ENCODE peak calls at places on chromosomes 11 and 22, in six cellular contexts. One of them, this sample, is unnamed.

GRCh38 chr11:94658386-94658785 is 91.2 kb downstream of the PIWIL4 start:
- DNase-seq in AG04450: no peak
- DNase-seq in stimulated activated CD8-positive, alpha-beta memory T cell treated with anti-CD3 and anti-CD28 coated beads, Interleukin-7, amount 100 ng/mL, for 1 hour: no peak
- DNase-seq in naive B cell: no peak
- DNase-seq in stimulated activated naive CD4-positive, alpha-beta T cell treated with Interleukin-2 at 50 U/mL for 16 hours: no peak
- DNase-seq in AML-193: no peak
- DNase-seq in this sample: no peak

GRCh38 chr11:120554771-120555432 is 43.4 kb downstream of the GRIK4 start:
- DNase-seq in stimulated activated naive CD4-positive, alpha-beta T cell treated with Interleukin-2 at 50 U/mL for 16 hours: no peak
- DNase-seq in stimulated activated CD8-positive, alpha-beta memory T cell treated with anti-CD3 and anti-CD28 coated beads, Interleukin-7, amount 100 ng/mL, for 1 hour: no peak
- DNase-seq in AML-193: no peak
- DNase-seq in naive B cell: no peak
- DNase-seq in AG04450: peak; percentile 26
- DNase-seq in this sample: no peak

GRCh38 chr22:20673341-20674195 is 100.3 kb upstream of the SERPIND1 start:
- DNase-seq in stimulated activated CD8-positive, alpha-beta memory T cell treated with anti-CD3 and anti-CD28 coated beads, Interleukin-7, amount 100 ng/mL, for 1 hour: no peak
- DNase-seq in AG04450: no peak
- DNase-seq in AML-193: no peak
- DNase-seq in naive B cell: no peak
- DNase-seq in stimulated activated naive CD4-positive, alpha-beta T cell treated with Interleukin-2 at 50 U/mL for 16 hours: no peak
- DNase-seq in this sample: no peak

GRCh38 chr11:35725880-35726279 is 63.3 kb downstream of the TRIM44 start:
- DNase-seq in stimulated activated CD8-positive, alpha-beta memory T cell treated with anti-CD3 and anti-CD28 coated beads, Interleukin-7, amount 100 ng/mL, for 1 hour: no peak
- DNase-seq in AG04450: peak; percentile 66
- DNase-seq in AML-193: no peak
- DNase-seq in naive B cell: no peak
- DNase-seq in stimulated activated naive CD4-positive, alpha-beta T cell treated with Interleukin-2 at 50 U/mL for 16 hours: no peak
- DNase-seq in this sample: no peak

GRCh38 chr11:60872124-60872951 is 5.0 kb downstream of the ZP1 start:
- DNase-seq in naive B cell: no peak
- DNase-seq in stimulated activated CD8-positive, alpha-beta memory T cell treated with anti-CD3 and anti-CD28 coated beads, Interleukin-7, amount 100 ng/mL, for 1 hour: no peak
- DNase-seq in stimulated activated naive CD4-positive, alpha-beta T cell treated with Interleukin-2 at 50 U/mL for 16 hours: no peak
- DNase-seq in AML-193: no peak
- DNase-seq in AG04450: no peak
- DNase-seq in this sample: no peak

GRCh38 chr11:111335596-111335995 is 37.2 kb downstream of the POU2AF3 start:
- DNase-seq in stimulated activated naive CD4-positive, alpha-beta T cell treated with Interleukin-2 at 50 U/mL for 16 hours: no peak
- DNase-seq in naive B cell: no peak
- DNase-seq in AG04450: no peak
- DNase-seq in stimulated activated CD8-positive, alpha-beta memory T cell treated with anti-CD3 and anti-CD28 coated beads, Interleukin-7, amount 100 ng/mL, for 1 hour: no peak
- DNase-seq in AML-193: no peak
- DNase-seq in this sample: no peak

GRCh38 chr22:49155809-49156580 is 671.7 kb downstream of the BRD1 start:
- DNase-seq in stimulated activated naive CD4-positive, alpha-beta T cell treated with Interleukin-2 at 50 U/mL for 16 hours: no peak
- DNase-seq in stimulated activated CD8-positive, alpha-beta memory T cell treated with anti-CD3 and anti-CD28 coated beads, Interleukin-7, amount 100 ng/mL, for 1 hour: no peak
- DNase-seq in AG04450: no peak
- DNase-seq in AML-193: no peak
- DNase-seq in naive B cell: no peak
- DNase-seq in this sample: no peak

GRCh38 chr11:93662177-93662575 is 694 bp downstream of the CEP295 start:
- DNase-seq in stimulated activated CD8-positive, alpha-beta memory T cell treated with anti-CD3 and anti-CD28 coated beads, Interleukin-7, amount 100 ng/mL, for 1 hour: no peak
- DNase-seq in AML-193: peak; percentile 15
- DNase-seq in AG04450: no peak
- DNase-seq in naive B cell: no peak
- DNase-seq in stimulated activated naive CD4-positive, alpha-beta T cell treated with Interleukin-2 at 50 U/mL for 16 hours: no peak
- DNase-seq in this sample: no peak

This sample was measured in HL-60.